ENCODE peak calls at places on chromosomes 11 and 22, in eight cellular contexts. Y, U, N, A, M, B, P and Z are unnamed samples. For H3K36me3 and H3K4me1, the result is how much of the 10 kb centered on the place peaks cover.

GRCh38 chr11:84685976-84686375 is 941.2 kb downstream of the DLG2 start:
- DNase-seq in N (no peak), P (no peak), A (no peak), U (no peak), M (no peak), Y (no peak), B (no peak), Z (no peak)

GRCh38 chr11:88590366-88590765 is 252.8 kb upstream of the CTSC start:
- DNase-seq in M (no peak), P (no peak), U (no peak), N (no peak), A (no peak), B (no peak), Y (no peak), Z (no peak)

GRCh38 chr11:944711-945470 is 19.2 kb downstream of the AP2A2 start:
- DNase-seq in M (no peak), Y (no peak), P (no peak), B (peak), N (no peak), U (no peak), A (peak), Z (peak)

GRCh38 chr11:127042445-127042844 is 41.9 kb upstream of the KIRREL3 start:
- DNase-seq in M (no peak), A (peak), B (no peak), U (no peak), P (no peak), Y (no peak), N (no peak), Z (no peak)

GRCh38 chr11:133746663-133747306 is 98.5 kb downstream of the SPATA19 start:
- DNase-seq in A (no peak), U (no peak), B (no peak), M (no peak), Y (no peak), N (no peak), P (no peak), Z (no peak)

GRCh38 chr11:70595452-70595851 is 197.1 kb downstream of the CTTN start:
- DNase-seq in B (no peak), U (no peak), A (no peak), Y (no peak), M (no peak), N (no peak), P (no peak), Z (no peak)

GRCh38 chr11:90218606-90219005 is 4.2 kb downstream of the CHORDC1 start:
- DNase-seq in P (peak), Y (no peak), A (no peak), M (no peak), N (no peak), U (no peak), B (no peak), Z (peak)

GRCh38 chr11:110797453-110797852 is 85.2 kb upstream of the ARHGAP20 start:
- DNase-seq in A (peak), M (no peak), Y (no peak), N (no peak), B (no peak), U (no peak), P (no peak), Z (no peak)

GRCh38 chr11:28114731-28115130 is 6.5 kb downstream of the METTL15 start:
- DNase-seq in M (no peak), Y (no peak), U (no peak), P (no peak), A (no peak), B (no peak), N (no peak), Z (no peak)

GRCh38 chr11:44702897-44703296 is 23.9 kb upstream of the TSPAN18 start:
- DNase-seq in Y (no peak), M (no peak), P (no peak), A (no peak), N (peak), B (no peak), U (no peak), Z (no peak)

GRCh38 chr11:35614949-35615569 is 3.2 kb upstream of the FJX1 start:
- DNase-seq in A (no peak), U (no peak), Y (no peak), B (no peak), P (no peak), N (no peak), M (no peak), Z (no peak)

GRCh38 chr11:123438191-123438627 is 8.1 kb downstream of the GRAMD1B start:
- DNase-seq in M (no peak), P (no peak), N (no peak), Y (no peak), B (no peak), U (no peak), A (peak), Z (peak)

GRCh38 chr11:10379871-10380568 is 75.0 kb upstream of the AMPD3 start:
- DNase-seq in M (no peak), U (no peak), B (no peak), N (no peak), Y (no peak), P (no peak), A (peak), Z (no peak)

GRCh38 chr22:46110215-46110614 is 40.1 kb upstream of the PPARA start:
- DNase-seq in U (no peak), B (no peak), N (no peak), P (no peak), M (no peak), A (peak), Y (no peak), Z (no peak)

GRCh38 chr11:119664063-119664572 is 64.9 kb downstream of the NECTIN1 start:
- DNase-seq in N (peak), U (no peak), A (peak), B (no peak), Y (peak), M (peak), P (no peak), Z (no peak)

GRCh38 chr11:86151188-86152005 is 82.5 kb upstream of the PICALM start:
- DNase-seq in P (peak), U (no peak), A (peak), Y (no peak), N (peak), B (no peak), M (no peak), Z (no peak)

GRCh38 chr22:29784451-29785361 is 17.5 kb downstream of the UQCR10 start:
- DNase-seq in B (no peak), P (peak), A (peak), M (peak), U (no peak), Y (peak), N (no peak), Z (no peak)

GRCh38 chr11:37504066-37504611 is 906.1 kb upstream of the RAG2 start:
- DNase-seq in B (peak), M (no peak), N (peak), U (no peak), P (no peak), Y (no peak), A (peak), Z (peak)

DNA sequence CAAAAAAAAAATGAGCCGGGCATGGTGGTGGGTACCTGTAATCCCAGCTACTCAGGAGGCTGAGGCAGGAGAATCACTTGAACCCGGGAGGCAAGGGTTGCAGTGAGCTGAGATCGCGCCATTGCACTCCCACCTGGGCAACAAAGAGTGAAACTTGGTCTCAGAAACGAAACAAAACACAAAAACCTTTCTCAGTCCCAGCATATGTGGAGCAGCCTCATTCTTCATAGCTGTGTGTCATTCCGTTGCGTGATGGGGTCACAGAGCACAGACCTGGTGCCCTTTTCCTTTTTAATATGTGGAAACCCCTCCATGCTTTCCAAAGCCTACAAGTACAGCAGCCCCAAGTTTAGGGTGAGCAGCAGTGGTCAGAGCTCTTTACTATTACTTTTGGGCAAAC is 13.7 kb downstream of the PEX26 start:
- DNase-seq in A (no peak), P (no peak), M (no peak), N (no peak), B (no peak), U (no peak), Y (no peak), Z (no peak)
- H3K4me3 ChIP-seq in A (peak), P (no peak), M (peak), N (no peak), B (no peak), U (peak), Y (peak), Z (no peak)

GRCh38 chr22:24358105-24358836 is 69.1 kb upstream of the ADORA2A start:
- DNase-seq in B (no peak), P (no peak), Y (no peak), N (no peak), M (no peak), A (peak), U (no peak), Z (no peak)

GRCh38 chr22:24359452-24360120 is 67.8 kb upstream of the ADORA2A start:
- DNase-seq in Y (peak), U (no peak), A (no peak), P (no peak), B (no peak), M (no peak), N (no peak), Z (peak)

GRCh38 chr22:24367841-24368240 is 59.6 kb upstream of the ADORA2A start:
- DNase-seq in A (peak), B (no peak), M (no peak), P (no peak), Y (no peak), U (no peak), N (no peak), Z (no peak)

GRCh38 chr22:24361976-24362646 is 65.3 kb upstream of the ADORA2A start:
- DNase-seq in P (no peak), B (no peak), N (no peak), U (no peak), M (no peak), Y (no peak), A (no peak), Z (no peak)

DNA sequence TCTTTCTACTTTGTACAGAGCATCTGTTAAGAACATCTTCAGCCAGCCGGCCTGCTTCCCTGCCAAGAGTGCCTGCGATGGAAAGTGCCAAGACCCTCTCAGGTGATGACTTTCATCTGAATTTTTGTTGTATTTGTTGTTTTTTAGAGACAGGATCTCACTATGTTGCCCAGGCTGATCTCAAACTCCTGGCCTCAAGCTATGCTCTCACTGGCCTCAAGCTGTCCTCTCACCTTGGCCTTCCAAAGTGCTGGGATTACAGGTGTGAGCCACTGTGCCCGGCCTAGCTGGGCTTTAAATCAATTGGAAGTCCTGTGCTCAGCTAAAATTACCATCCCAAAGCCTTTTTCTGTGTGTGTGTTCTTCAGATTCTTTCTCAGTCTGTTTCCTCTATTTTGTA is 64.2 kb upstream of the ADORA2A start:
- DNase-seq in P (no peak), M (no peak), U (no peak), B (no peak), A (no peak), Y (no peak), N (no peak), Z (no peak)
- H3K36me3 ChIP-seq in P (under half), M (half or more), U (under half), B (half or more), A (under half), Y (half or more), N (under half), Z (under half)

DNA sequence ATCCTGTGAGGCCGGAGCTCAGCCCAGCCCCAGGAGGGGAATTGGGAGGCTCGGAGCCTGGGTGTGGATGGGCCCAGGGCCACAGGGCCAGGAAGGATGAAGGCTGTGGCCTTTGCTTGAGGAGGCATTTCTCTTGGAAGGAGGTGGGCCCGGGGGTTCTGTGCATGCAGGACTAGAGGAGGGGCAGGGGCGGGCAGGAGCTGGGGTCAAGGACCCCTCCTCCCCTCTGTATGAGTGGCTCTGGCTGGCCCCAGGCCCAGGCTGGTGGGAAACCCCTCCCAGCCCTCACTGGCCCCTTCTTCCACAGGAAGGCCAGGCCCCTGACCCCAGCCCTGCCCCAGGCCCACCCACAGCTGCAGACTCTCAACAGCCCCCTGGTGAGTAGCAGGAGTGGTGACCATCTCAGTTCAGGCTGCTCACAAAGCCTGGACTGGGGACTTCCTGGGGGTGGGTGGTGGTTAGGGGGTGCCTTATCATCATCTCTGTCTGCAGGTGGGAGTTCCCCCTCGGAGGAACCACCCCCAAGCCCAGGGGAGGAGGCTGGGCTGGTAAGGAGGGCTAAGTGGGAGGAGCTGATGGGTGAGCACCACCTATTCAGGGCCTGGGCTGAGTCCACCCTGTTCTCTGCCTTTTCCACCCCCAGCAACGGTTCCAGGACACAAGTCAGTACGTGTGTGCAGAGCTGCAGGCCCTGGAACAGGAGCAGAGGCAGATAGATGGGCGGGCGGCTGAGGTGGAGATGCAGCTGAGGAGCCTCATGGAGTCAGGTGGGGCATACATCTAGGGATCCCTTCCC is 6.0 kb downstream of the KCNK7 start:
- DNase-seq in U (no peak), P (no peak), A (no peak), M (no peak), Y (no peak), N (no peak), B (no peak), Z (no peak)
- H3K4me1 ChIP-seq in U (under half), P (half or more), A (under half), M (half or more), Y (under half), N (under half), B (under half), Z (under half)

DNA sequence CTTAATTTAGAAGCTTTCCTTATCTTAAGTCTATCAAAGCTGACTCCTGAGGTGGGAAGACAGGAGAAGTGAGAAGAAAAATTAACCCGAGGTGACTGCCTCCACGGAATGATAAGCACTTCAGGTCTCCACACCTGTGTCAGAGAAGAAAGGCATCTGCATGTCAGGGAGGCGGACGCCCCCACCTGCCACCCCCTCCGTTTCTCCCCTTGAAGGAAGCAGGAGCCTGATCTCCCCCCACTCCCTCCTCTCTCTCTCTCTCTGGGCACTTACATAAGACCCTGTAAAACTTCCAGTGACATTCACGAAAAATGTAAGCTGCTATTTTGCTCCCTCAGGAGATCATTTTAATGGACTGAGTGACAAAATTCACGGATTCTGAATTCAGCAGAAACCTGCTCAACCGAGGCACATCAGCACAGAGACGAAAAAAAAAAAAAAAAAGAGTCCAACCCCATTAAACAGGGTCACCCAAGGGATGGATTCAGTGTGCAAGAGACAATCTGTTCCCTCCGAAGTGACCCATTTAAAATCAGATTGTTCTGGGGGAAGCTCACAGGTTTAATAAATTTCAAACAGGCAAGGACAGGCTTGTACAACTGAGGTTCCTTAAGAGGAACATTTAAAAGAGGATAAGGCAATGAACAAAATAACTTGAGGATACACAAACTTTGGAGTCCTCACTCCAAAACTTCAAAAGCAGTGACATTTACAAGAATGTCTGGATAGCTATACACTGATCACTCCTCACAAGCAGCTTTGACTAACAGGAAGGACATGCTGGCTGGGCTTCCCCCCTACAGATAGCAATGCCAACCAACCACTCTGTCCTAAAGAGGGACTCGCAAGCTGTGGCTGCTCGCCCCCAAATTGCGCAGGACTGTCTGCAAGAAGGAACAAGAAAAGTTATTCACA is 1.3 kb downstream of the LARGE1 start:
- DNase-seq in M (no peak), A (peak), P (no peak), B (no peak), Y (peak), U (no peak), N (no peak), Z (peak)
- H3K4me3 ChIP-seq in M (peak), A (peak), P (peak), B (peak), Y (peak), U (no peak), N (peak), Z (peak)

GRCh38 chr11:14518820-14519219 is 1.4 kb downstream of the PSMA1 start:
- DNase-seq in B (no peak), Y (no peak), U (no peak), N (no peak), M (no peak), A (no peak), P (no peak), Z (no peak)

GRCh38 chr11:14519692-14520085 is 497 bp downstream of the PSMA1 start:
- DNase-seq in Y (no peak), N (no peak), U (no peak), A (peak), P (no peak), B (no peak), M (no peak), Z (no peak)

DNA sequence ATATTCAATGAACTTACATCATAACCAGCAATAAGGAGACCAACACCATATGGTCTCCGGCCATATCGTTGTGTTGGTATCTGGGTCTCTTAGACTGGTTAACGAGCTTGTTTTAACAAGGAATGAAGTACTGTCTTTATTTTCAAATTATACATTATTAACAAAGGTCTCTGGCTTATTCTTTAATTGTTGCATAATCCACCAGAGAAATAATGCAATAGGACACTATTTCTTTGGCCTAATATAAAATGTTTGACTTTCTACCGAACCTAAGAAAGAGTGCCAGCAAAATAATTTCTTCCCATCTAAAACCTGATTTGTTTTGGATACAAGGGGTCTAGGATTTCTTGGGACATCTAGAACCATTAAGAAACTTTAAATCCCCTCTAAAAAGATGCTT is 6.4 kb downstream of the PSMA1 start:
- DNase-seq in N (no peak), A (no peak), M (no peak), P (no peak), B (no peak), Y (no peak), U (no peak), Z (no peak)
- H3K36me3 ChIP-seq in N (under half), A (under half), M (half or more), P (under half), B (half or more), Y (half or more), U (half or more), Z (half or more)

GRCh38 chr11:94830722-94831121 is 62.6 kb downstream of the AMOTL1 start:
- DNase-seq in N (no peak), A (no peak), B (no peak), P (no peak), Y (no peak), M (no peak), U (no peak), Z (no peak)
- H3K4me1 ChIP-seq in N (half or more), A (under half), B (under half), P (under half), Y (under half), M (half or more), U (under half), Z (under half)